ENCODE peak calls at places on chromosomes 7 and 10, in five cellular contexts. T is heart left ventricle, I is GM12878, G is adrenal gland, Q is testis. H is an unnamed sample. For H3K27me3, the result is how much of the 10 kb centered on the place peaks cover.

GRCh38 chr10:53548664-53549063 is 776.1 kb upstream of the MBL2 start:
- DNase-seq in T (no peak), G (no peak), Q (no peak), I (no peak), H (no peak)

GRCh38 chr10:47033081-47033480 is 121.9 kb downstream of the PTPN20 start:
- DNase-seq in I (no peak), G (no peak), Q (no peak), T (no peak), H (no peak)

GRCh38 chr10:13086051-13086450 is 13.9 kb upstream of the OPTN start:
- DNase-seq in T (no peak), G (no peak), Q (no peak), I (no peak), H (no peak)

GRCh38 chr7:33646992-33647391 is 258.3 kb upstream of the BMPER start:
- DNase-seq in T (no peak), G (no peak), Q (no peak), I (no peak), H (no peak)

GRCh38 chr10:76811430-76811829 is 826.2 kb downstream of the KCNMA1 start:
- DNase-seq in Q (no peak), G (no peak), T (no peak), I (no peak), H (no peak)

GRCh38 chr7:105690286-105690915 is 109.1 kb upstream of the EFCAB10 start:
- DNase-seq in Q (no peak), G (no peak), I (no peak), T (no peak), H (no peak)

GRCh38 chr7:4837041-4837813 is 24.6 kb downstream of the PAPOLB start:
- DNase-seq in Q (no peak), G (no peak), T (no peak), I (no peak), H (no peak)

GRCh38 chr10:26212511-26212910 is 4.1 kb upstream of the GAD2 start:
- DNase-seq in G (no peak), I (no peak), T (no peak), Q (no peak), H (no peak)

GRCh38 chr7:50792342-50793114 is 9.8 kb upstream of the GRB10 start:
- DNase-seq in T (peak), Q (peak), G (peak), I (no peak), H (peak)

GRCh38 chr7:42071372-42072261 is 165.4 kb downstream of the GLI3 start:
- DNase-seq in Q (no peak), I (no peak), G (no peak), T (no peak), H (no peak)

GRCh38 chr7:149245744-149246143 is 6.3 kb downstream of the ZNF212 start:
- DNase-seq in T (no peak), I (no peak), Q (no peak), G (no peak), H (no peak)

GRCh38 chr7:70208236-70209063 is 610.2 kb downstream of the AUTS2 start:
- DNase-seq in G (no peak), T (no peak), Q (no peak), I (no peak), H (no peak)

GRCh38 chr10:82969405-82969804 is 1094.4 kb downstream of the NRG3 start:
- DNase-seq in T (no peak), G (no peak), Q (no peak), I (no peak), H (no peak)

GRCh38 chr7:55120501-55121198 is 101.8 kb downstream of the EGFR start:
- DNase-seq in T (no peak), I (no peak), G (peak), Q (no peak), H (no peak)

GRCh38 chr7:101140339-101140699 is 13.4 kb downstream of the SERPINE1 start:
- DNase-seq in G (no peak), T (no peak), I (no peak), Q (no peak), H (no peak)

DNA sequence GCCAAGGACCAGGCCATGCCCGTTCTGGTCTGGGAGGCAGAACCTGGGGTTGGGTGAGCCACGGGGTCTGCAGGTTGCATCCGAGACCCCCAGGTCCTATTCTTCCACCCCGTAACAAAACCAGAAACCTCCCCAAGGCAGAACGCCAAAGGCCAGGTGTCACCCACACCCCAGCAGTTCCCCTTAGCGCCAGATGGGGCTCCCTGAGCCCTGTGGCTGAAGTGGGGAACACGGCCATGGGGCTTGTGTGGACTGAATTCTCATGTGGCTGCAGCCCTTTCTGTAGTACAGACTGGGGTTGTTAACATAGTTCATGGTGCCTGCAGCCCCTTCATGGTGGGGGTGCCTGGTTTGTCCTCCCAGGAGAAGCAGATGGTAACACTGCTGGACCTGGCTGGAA is 10.2 kb downstream of the BRI3 start:
- DNase-seq in G (no peak), I (no peak), T (no peak), Q (no peak), H (no peak)
- TF ChIP-seq CTCF in G (no peak), I (peak), T (peak), Q (no peak), H (no peak)

GRCh38 chr10:118546479-118546878 is 49.0 kb downstream of the PRLHR start:
- DNase-seq in Q (no peak), T (no peak), G (no peak), I (no peak), H (no peak)
- H3K27me3 ChIP-seq in Q (under half), T (under half), G (under half), I (under half), H (under half)

GRCh38 chr7:1864126-1864940 is 194.3 kb downstream of the ELFN1 start:
- DNase-seq in Q (no peak), I (no peak), T (no peak), G (no peak), H (no peak)

GRCh38 chr7:1863091-1863900 is 193.2 kb downstream of the ELFN1 start:
- DNase-seq in G (no peak), Q (no peak), T (no peak), I (no peak), H (no peak)

GRCh38 chr7:1859266-1860035 is 189.4 kb downstream of the ELFN1 start:
- DNase-seq in G (no peak), Q (no peak), I (no peak), T (no peak), H (no peak)

GRCh38 chr7:1862560-1862959 is 192.5 kb downstream of the ELFN1 start:
- DNase-seq in G (no peak), T (no peak), Q (no peak), I (no peak), H (no peak)

GRCh38 chr7:1861799-1862458 is 191.9 kb downstream of the ELFN1 start:
- DNase-seq in Q (no peak), G (no peak), T (no peak), I (no peak), H (no peak)
- TF ChIP-seq POLR2A in Q (no peak), G (no peak), T (no peak), I (no peak), H (no peak)

GRCh38 chr7:77415822-77416620 is at the start of gene GSAP:
- DNase-seq in G (peak), I (no peak), Q (peak), T (peak), H (peak)
- TF ChIP-seq CTCF in G (no peak), I (no peak), Q (no peak), T (no peak), H (no peak)

DNA sequence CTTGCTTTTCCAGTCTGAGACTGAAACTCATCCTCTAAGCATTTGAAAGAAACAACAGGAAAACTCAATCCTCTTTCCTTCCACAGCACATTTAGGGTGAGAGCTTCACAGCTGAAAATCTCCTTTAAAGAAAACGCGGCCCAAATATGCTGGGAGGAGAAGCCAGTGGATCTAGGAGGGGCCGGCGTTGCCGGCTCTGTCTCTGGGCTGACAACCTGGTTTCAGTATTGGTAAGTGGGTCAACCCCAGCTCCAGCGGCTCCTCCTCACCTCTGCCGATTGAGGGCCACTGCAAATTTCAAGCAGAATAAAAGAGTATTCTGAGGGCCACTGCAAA is 75.3 kb upstream of the CPXM2 start:
- DNase-seq in G (no peak), I (no peak), T (no peak), Q (peak), H (no peak)
- H3K27me3 ChIP-seq in G (under half), I (under half), T (under half), Q (under half), H (under half)